ENCODE peak calls at places on chromosome 20, in six cellular contexts. One of them, this sample, is unnamed.

GRCh38 chr20:52086878-52087277 is 104.7 kb downstream of the ZFP64 start:
- DNase-seq in H1: no peak
- DNase-seq in HepG2: no peak
- DNase-seq in GM12878: no peak
- DNase-seq in K562: no peak
- DNase-seq in GM12891: no peak
- DNase-seq in this sample: no peak

GRCh38 chr20:45945678-45946148 is 11.2 kb downstream of the PCIF1 start:
- DNase-seq in H1: no peak
- DNase-seq in HepG2: no peak
- DNase-seq in GM12878: no peak
- DNase-seq in K562: no peak
- DNase-seq in GM12891: no peak
- DNase-seq in this sample: no peak

GRCh38 chr20:50992733-50993457 is 30.0 kb downstream of the KCNG1 start:
- DNase-seq in H1: peak; percentile 82
- DNase-seq in HepG2: peak; percentile 89
- DNase-seq in GM12878: peak; percentile 17
- DNase-seq in K562: peak; percentile 95
- DNase-seq in GM12891: peak; percentile 48
- DNase-seq in this sample: no peak

GRCh38 chr20:21387528-21387927 is 9.8 kb downstream of the NKX2-4 start:
- DNase-seq in H1: no peak
- DNase-seq in HepG2: no peak
- DNase-seq in GM12878: no peak
- DNase-seq in K562: no peak
- DNase-seq in GM12891: no peak
- DNase-seq in this sample: no peak

GRCh38 chr20:20480689-20481088 is 112.8 kb downstream of the INSM1 start:
- DNase-seq in H1: no peak
- DNase-seq in HepG2: no peak
- DNase-seq in GM12878: no peak
- DNase-seq in K562: no peak
- DNase-seq in GM12891: no peak
- DNase-seq in this sample: no peak

GRCh38 chr20:51036827-51037229 is 13.9 kb upstream of the KCNG1 start:
- DNase-seq in H1: no peak
- DNase-seq in HepG2: no peak
- DNase-seq in GM12878: no peak
- DNase-seq in K562: no peak
- DNase-seq in GM12891: no peak
- DNase-seq in this sample: no peak

GRCh38 chr20:5990946-5991345 is 40.5 kb downstream of the MCM8 start:
- DNase-seq in H1: no peak
- DNase-seq in HepG2: no peak
- DNase-seq in GM12878: no peak
- DNase-seq in K562: no peak
- DNase-seq in GM12891: no peak
- DNase-seq in this sample: no peak

GRCh38 chr20:50455656-50456451 is 54.3 kb upstream of the PTPN1 start:
- DNase-seq in H1: no peak
- DNase-seq in HepG2: peak; percentile 75
- DNase-seq in GM12878: no peak
- DNase-seq in K562: peak; percentile 43
- DNase-seq in GM12891: no peak
- DNase-seq in this sample: no peak

GRCh38 chr20:8934362-8934761 is 134.5 kb upstream of the PLCB4 start:
- DNase-seq in H1: no peak
- DNase-seq in HepG2: no peak
- DNase-seq in GM12878: no peak
- DNase-seq in K562: no peak
- DNase-seq in GM12891: no peak
- DNase-seq in this sample: no peak

GRCh38 chr20:11660673-11661072 is 257.0 kb upstream of the BTBD3 start:
- DNase-seq in H1: no peak
- DNase-seq in HepG2: no peak
- DNase-seq in GM12878: no peak
- DNase-seq in K562: no peak
- DNase-seq in GM12891: no peak
- DNase-seq in this sample: no peak

GRCh38 chr20:10672579-10673127 is 1.1 kb downstream of the JAG1 start:
- DNase-seq in H1: peak; percentile 68
- DNase-seq in HepG2: peak; percentile 49
- DNase-seq in GM12878: no peak
- DNase-seq in K562: no peak
- DNase-seq in GM12891: no peak
- DNase-seq in this sample: peak; percentile 23

GRCh38 chr20:36162272-36162966 is 7.9 kb downstream of the EPB41L1 start:
- DNase-seq in H1: no peak
- DNase-seq in HepG2: no peak
- DNase-seq in GM12878: no peak
- DNase-seq in K562: peak; percentile 49
- DNase-seq in GM12891: no peak
- DNase-seq in this sample: no peak

GRCh38 chr20:44959082-44959895 is 908 bp downstream of the TOMM34 start:
- DNase-seq in H1: no peak
- DNase-seq in HepG2: peak; percentile 65
- DNase-seq in GM12878: no peak
- DNase-seq in K562: no peak
- DNase-seq in GM12891: no peak
- DNase-seq in this sample: no peak

GRCh38 chr20:38164624-38165088 is 414 bp downstream of the TGM2 start:
- DNase-seq in H1: no peak
- DNase-seq in HepG2: no peak
- DNase-seq in GM12878: no peak
- DNase-seq in K562: no peak
- DNase-seq in GM12891: no peak
- DNase-seq in this sample: no peak

GRCh38 chr20:25270829-25271251 is 23.0 kb downstream of the PYGB start:
- DNase-seq in H1: peak; percentile 29
- DNase-seq in HepG2: no peak
- DNase-seq in GM12878: no peak
- DNase-seq in K562: no peak
- DNase-seq in GM12891: no peak
- DNase-seq in this sample: no peak

GRCh38 chr20:47055699-47056369 is 161.2 kb downstream of the EYA2 start:
- DNase-seq in H1: no peak
- DNase-seq in HepG2: no peak
- DNase-seq in GM12878: no peak
- DNase-seq in K562: no peak
- DNase-seq in GM12891: no peak
- DNase-seq in this sample: no peak

GRCh38 chr20:39111359-39112195 is 149.4 kb downstream of the DHX35 start:
- DNase-seq in H1: peak; percentile 51
- DNase-seq in HepG2: no peak
- DNase-seq in GM12878: no peak
- DNase-seq in K562: no peak
- DNase-seq in GM12891: no peak
- DNase-seq in this sample: no peak

GRCh38 chr20:346640-347316 is at the start of gene NRSN2:
- DNase-seq in H1: peak; percentile 74
- DNase-seq in HepG2: peak; percentile 72
- DNase-seq in GM12878: no peak
- DNase-seq in K562: peak; percentile 77
- DNase-seq in GM12891: peak; percentile 80
- DNase-seq in this sample: peak; percentile 84

GRCh38 chr20:64254571-64255360 is 782 bp upstream of the PCMTD2 start:
- DNase-seq in H1: no peak
- DNase-seq in HepG2: no peak
- DNase-seq in GM12878: no peak
- DNase-seq in K562: no peak
- DNase-seq in GM12891: no peak
- DNase-seq in this sample: no peak

GRCh38 chr20:25012616-25013189 is 20.2 kb upstream of the APMAP start:
- DNase-seq in H1: no peak
- DNase-seq in HepG2: no peak
- DNase-seq in GM12878: no peak
- DNase-seq in K562: no peak
- DNase-seq in GM12891: no peak
- DNase-seq in this sample: no peak

GRCh38 chr20:13800728-13801134 is 15.9 kb downstream of the NDUFAF5 start:
- DNase-seq in H1: no peak
- DNase-seq in HepG2: peak; percentile 89
- DNase-seq in GM12878: no peak
- DNase-seq in K562: no peak
- DNase-seq in GM12891: no peak
- DNase-seq in this sample: no peak

GRCh38 chr20:2900845-2901592 is 27.7 kb downstream of the PTPRA start:
- DNase-seq in H1: no peak
- DNase-seq in HepG2: no peak
- DNase-seq in GM12878: peak; percentile 24
- DNase-seq in K562: no peak
- DNase-seq in GM12891: peak; percentile 27
- DNase-seq in this sample: peak; percentile 19

GRCh38 chr20:3854462-3854870 is 7.8 kb downstream of the MAVS start:
- DNase-seq in H1: no peak
- DNase-seq in HepG2: peak; percentile 70
- DNase-seq in GM12878: no peak
- DNase-seq in K562: peak; percentile 1
- DNase-seq in GM12891: no peak
- DNase-seq in this sample: no peak

GRCh38 chr20:8646716-8647115 is 422.2 kb upstream of the PLCB4 start:
- DNase-seq in H1: no peak
- DNase-seq in HepG2: no peak
- DNase-seq in GM12878: no peak
- DNase-seq in K562: no peak
- DNase-seq in GM12891: no peak
- DNase-seq in this sample: no peak

GRCh38 chr20:1734269-1734858 is 76.8 kb upstream of the SIRPG start:
- DNase-seq in H1: no peak
- DNase-seq in HepG2: peak; percentile 23
- DNase-seq in GM12878: no peak
- DNase-seq in K562: no peak
- DNase-seq in GM12891: no peak
- DNase-seq in this sample: no peak

GRCh38 chr20:58746551-58747399 is 54.2 kb downstream of the NPEPL1 start:
- DNase-seq in H1: no peak
- DNase-seq in HepG2: no peak
- DNase-seq in GM12878: no peak
- DNase-seq in K562: no peak
- DNase-seq in GM12891: no peak
- DNase-seq in this sample: no peak

DNA sequence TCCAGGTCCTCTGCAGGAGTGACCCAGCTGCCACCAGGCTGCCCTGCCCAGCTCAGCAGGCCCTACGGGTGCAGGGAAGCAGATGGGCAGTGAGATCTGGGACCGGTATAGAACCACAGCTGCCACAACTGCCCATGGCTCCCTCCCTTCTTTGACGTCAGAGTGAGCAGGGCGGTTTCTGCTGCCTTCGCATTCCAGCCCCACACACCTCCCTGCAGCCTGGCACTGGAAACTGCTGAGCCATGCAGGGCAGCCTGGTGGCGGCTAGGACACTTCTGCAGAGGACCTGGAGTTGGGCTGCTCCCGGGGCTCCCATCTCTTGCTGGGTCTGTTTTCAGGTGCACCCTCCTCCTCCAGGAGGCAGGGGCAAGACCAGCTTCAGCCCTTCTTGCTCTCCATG is 101.6 kb upstream of the CD93 start:
- DNase-seq in H1: no peak
- DNase-seq in HepG2: no peak
- DNase-seq in GM12878: no peak
- DNase-seq in K562: no peak
- DNase-seq in GM12891: no peak
- DNase-seq in this sample: no peak
- TF ChIP-seq POLR2AphosphoS5 in H1: no peak
- TF ChIP-seq POLR2AphosphoS5 in HepG2: no peak
- TF ChIP-seq POLR2AphosphoS5 in GM12878: no peak
- TF ChIP-seq POLR2AphosphoS5 in K562: no peak
- TF ChIP-seq POLR2AphosphoS5 in GM12891: no peak
- TF ChIP-seq POLR2AphosphoS5 in this sample: no peak

DNA sequence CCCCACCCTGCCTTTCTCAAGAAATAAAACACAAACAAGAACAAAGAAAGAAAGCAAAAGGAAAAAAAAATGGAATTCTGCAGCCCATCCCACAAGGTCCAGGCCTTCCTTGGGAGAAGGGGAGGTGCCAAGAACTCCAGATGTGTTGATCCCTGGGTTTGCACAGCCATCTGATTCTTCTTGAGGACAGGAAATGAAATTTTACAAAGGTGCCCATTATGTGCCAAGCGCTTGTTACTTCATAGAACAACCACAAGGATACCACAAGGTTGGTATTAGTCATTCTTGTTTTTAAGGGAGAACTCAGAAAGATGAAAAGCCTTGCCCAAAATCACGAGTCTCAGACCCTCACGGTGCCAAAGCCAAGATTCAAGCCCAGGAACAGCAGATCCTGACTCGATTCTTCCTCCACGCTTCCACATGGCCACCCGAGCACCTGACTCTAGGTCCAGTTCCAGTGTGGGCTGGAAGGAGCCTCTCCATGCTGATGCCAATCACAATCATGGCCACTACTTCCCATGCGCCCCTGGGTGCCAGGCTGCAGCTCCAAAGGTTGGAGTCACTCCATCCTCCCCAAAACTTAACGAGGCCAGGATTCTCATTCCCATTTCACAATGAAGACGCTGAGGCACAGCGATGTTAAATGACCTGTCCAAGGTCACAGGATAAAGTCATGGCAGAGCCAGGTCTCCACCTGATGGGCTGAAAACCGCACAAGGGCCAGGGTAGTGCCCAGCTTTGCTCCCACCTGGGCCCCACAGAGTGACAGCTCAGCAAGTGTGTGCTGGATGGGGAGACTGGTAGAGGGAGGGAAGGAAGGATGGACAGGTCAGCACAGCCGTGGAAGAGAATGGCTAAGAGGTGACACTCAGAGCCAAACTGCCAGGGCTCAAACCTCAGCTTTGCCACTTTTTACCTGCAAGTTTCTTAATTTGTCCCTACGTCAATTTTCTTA is 66.7 kb upstream of the TOP1 start:
- DNase-seq in H1: no peak
- DNase-seq in HepG2: no peak
- DNase-seq in GM12878: no peak
- DNase-seq in K562: no peak
- DNase-seq in GM12891: no peak
- DNase-seq in this sample: no peak
- TF ChIP-seq POLR2A in H1: no peak
- TF ChIP-seq POLR2A in HepG2: no peak
- TF ChIP-seq POLR2A in GM12878: no peak
- TF ChIP-seq POLR2A in K562: no peak
- TF ChIP-seq POLR2A in GM12891: no peak
- TF ChIP-seq POLR2A in this sample: no peak

GRCh38 chr20:30811896-30812671 is 445.4 kb upstream of the DEFB115 start:
- DNase-seq in H1: peak; percentile 52
- DNase-seq in HepG2: no peak
- DNase-seq in GM12878: peak; percentile 20
- DNase-seq in K562: peak; percentile 79
- DNase-seq in GM12891: peak; percentile 25
- DNase-seq in this sample: peak; percentile 18
- TF ChIP-seq TAF1 in H1: no peak
- TF ChIP-seq TAF1 in HepG2: no peak
- TF ChIP-seq TAF1 in GM12878: no peak
- TF ChIP-seq TAF1 in K562: no peak
- TF ChIP-seq TAF1 in GM12891: no peak
- TF ChIP-seq TAF1 in this sample: no peak

DNA sequence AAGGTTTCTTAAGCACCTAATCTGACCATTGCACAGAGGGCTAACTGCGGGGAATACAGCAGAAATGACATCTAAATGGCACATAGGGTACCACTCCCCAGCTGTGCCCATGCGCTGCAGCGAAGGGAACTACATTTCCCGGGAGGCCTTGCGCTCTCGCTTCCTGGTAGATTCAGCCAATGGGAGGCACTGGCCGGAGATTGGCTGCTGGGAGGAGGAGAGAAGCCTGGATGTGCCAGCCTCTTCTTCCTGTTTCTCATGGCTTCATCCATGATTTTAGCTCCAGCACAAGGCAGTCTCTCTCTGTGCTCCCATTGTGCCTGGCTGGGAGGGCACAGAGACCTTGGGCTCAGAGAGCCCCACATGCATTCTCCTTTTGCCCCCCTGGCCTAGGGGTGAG is 101.7 kb upstream of the FOXA2 start:
- DNase-seq in H1: peak; percentile 72
- DNase-seq in HepG2: peak; percentile 32
- DNase-seq in GM12878: no peak
- DNase-seq in K562: peak; percentile 44
- DNase-seq in GM12891: no peak
- DNase-seq in this sample: no peak
- TF ChIP-seq POLR2AphosphoS5 in H1: no peak
- TF ChIP-seq POLR2AphosphoS5 in HepG2: no peak
- TF ChIP-seq POLR2AphosphoS5 in GM12878: no peak
- TF ChIP-seq POLR2AphosphoS5 in K562: no peak
- TF ChIP-seq POLR2AphosphoS5 in GM12891: no peak
- TF ChIP-seq POLR2AphosphoS5 in this sample: no peak

This sample was measured in GM12892.